ENCODE peak calls at places on chromosomes 13 and 19, in four cellular contexts. N is K562, L is GM12878, V is HL-60. H is an unnamed sample.

GRCh38 chr13:82912564-82912963 is 969.7 kb downstream of the SLITRK1 start:
- DNase-seq in V (no peak), N (no peak), L (no peak), H (no peak)

GRCh38 chr19:20186163-20186562 is 19.1 kb downstream of the ZNF486 start:
- DNase-seq in N (no peak), L (no peak), V (no peak), H (no peak)

GRCh38 chr13:39451860-39452301 is 151.1 kb downstream of the LHFPL6 start:
- DNase-seq in L (no peak), N (no peak), V (peak; percentile 75), H (no peak)

GRCh38 chr13:29702912-29703351 is 107.4 kb upstream of the SLC7A1 start:
- DNase-seq in L (no peak), N (no peak), V (no peak), H (no peak)

GRCh38 chr19:45567609-45568008 is 17.0 kb downstream of the OPA3 start:
- DNase-seq in V (no peak), L (no peak), N (no peak), H (no peak)

GRCh38 chr13:112828082-112828699 is 138.4 kb downstream of the ATP11A start:
- DNase-seq in V (no peak), L (no peak), N (no peak), H (no peak)

GRCh38 chr19:19647037-19647835 is 3.8 kb upstream of the GMIP start:
- DNase-seq in N (no peak), L (no peak), V (no peak), H (no peak)

GRCh38 chr19:39082745-39083598 is 1.2 kb upstream of the ACP7 start:
- DNase-seq in L (no peak), V (no peak), N (no peak), H (no peak)

GRCh38 chr13:112450567-112451240 is 74.5 kb downstream of the SPACA7 start:
- DNase-seq in N (no peak), L (no peak), V (no peak), H (no peak)

GRCh38 chr13:42420304-42420703 is 148.4 kb downstream of the AKAP11 start:
- DNase-seq in L (peak; percentile 68), V (no peak), N (no peak), H (peak; percentile 11)

GRCh38 chr19:36152886-36153525 is 759 bp upstream of the COX7A1 start:
- DNase-seq in N (no peak), V (no peak), L (no peak), H (no peak)
- TF ChIP-seq POLR2AphosphoS5 in N (no peak), V (no peak), L (no peak), H (no peak)

GRCh38 chr19:42189133-42189532 is 28.3 kb downstream of the DEDD2 start:
- DNase-seq in V (no peak), L (no peak), N (no peak), H (no peak)
- TF ChIP-seq SPI1 in V (no peak), L (no peak), N (no peak), H (no peak)

GRCh38 chr19:36151144-36152051 is 849 bp downstream of the COX7A1 start:
- DNase-seq in L (no peak), N (peak; percentile 22), V (no peak), H (no peak)
- TF ChIP-seq POLR2AphosphoS5 in L (no peak), N (no peak), V (no peak), H (no peak)

DNA sequence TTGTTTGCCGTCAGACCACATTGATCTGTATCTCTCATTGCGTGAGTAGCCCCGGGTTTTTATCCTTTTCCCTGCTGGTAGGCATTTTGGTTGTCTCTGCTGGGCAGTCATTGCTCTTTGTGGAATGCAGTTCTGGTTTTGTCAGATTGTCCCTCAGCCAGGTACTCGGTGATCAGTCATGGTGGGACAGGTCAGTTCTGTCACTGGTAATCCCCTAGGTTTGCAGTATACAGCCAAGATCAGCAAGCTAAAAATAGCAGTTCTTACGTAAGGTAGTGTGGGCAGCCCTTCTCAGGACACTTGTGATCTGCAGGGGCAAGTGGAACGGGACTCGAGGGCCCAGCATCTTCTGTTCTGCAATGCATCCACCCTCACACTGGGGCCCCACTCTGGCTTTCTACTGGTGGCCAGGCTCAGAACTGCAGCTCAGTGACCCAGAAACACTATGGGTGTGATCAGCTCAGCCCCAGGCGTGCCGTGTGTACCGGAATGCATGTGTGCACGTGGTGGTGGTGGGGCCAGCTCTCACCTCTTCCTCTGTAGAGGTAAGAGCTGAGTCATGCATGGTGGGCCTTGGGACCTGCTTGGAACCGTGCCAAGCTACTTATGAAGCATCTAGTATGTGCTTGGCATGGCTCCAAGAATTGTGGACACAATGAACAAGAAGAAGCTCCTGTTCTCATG is 6.3 kb downstream of the PLEKHF1 start:
- DNase-seq in L (peak; percentile 88), V (peak; percentile 52), N (peak; percentile 62), H (peak; percentile 64)
- TF ChIP-seq SPI1 in L (peak; percentile 39), V (no peak), N (no peak), H (peak; percentile 27)

DNA sequence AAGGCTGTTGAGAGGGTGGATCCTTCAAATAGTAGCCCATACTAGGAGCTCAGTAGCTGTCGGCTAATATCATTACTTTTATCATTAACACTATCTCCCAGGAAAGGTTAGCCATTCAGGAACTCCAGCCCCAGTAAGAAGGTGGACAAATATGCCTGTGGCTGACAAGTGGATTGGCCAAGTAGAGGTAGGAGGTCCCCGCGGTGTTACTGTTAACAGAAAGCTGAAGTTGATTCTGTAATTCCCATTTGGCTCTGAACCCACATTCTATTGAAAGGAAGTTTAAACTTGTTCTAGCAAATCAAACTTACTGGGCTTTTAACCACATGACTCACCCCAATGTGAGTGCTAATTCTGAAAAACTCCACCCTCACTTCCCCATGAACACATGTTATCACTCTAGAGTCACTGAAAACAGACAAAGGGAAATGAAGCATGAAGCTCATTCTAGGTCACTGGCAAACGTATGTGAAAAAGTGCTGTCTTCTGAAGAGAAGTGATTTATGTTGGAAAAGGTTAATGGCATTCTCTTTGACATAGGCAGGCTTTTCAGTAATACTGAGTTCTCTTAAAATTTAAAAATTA is 273.5 kb downstream of the FGF14 start:
- DNase-seq in V (no peak), L (no peak), N (no peak), H (no peak)
- TF ChIP-seq POLR2AphosphoS5 in V (no peak), L (no peak), N (no peak), H (no peak)

GRCh38 chr13:35489050-35489449 is 12.6 kb upstream of the MAB21L1 start:
- DNase-seq in N (no peak), L (no peak), V (no peak), H (no peak)

GRCh38 chr13:35484384-35484783 is 7.9 kb upstream of the MAB21L1 start:
- DNase-seq in L (no peak), N (no peak), V (no peak), H (no peak)

GRCh38 chr13:35481777-35482176 is 5.3 kb upstream of the MAB21L1 start:
- DNase-seq in V (no peak), L (no peak), N (no peak), H (no peak)

GRCh38 chr13:35479691-35480090 is 3.2 kb upstream of the MAB21L1 start:
- DNase-seq in L (no peak), V (no peak), N (no peak), H (no peak)

DNA sequence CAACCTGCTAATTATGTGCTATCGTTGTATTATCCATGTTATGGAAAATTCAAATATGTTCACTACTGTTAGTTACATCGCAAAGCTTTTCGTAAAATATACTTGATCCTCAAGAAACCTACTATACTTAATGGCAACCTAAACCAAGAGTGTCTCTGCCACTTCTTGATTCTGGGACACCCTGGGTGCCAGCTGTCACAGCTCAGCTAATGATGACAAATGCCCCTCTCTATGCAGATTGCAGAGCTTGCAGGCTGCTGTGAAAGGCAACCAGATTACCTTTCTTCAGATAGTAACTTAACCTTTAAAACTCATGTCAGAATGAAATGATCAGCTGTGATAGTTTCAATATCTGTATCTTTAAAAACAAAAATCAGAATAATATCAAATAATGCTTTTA is 9.0 kb upstream of the MAB21L1 start:
- DNase-seq in V (no peak), L (no peak), N (no peak), H (no peak)
- TF ChIP-seq SPI1 in V (no peak), L (no peak), N (no peak), H (no peak)

GRCh38 chr19:1181606-1182005 is 7.5 kb upstream of the SBNO2 start:
- DNase-seq in V (no peak), L (no peak), N (no peak), H (no peak)

GRCh38 chr19:1182727-1183126 is 8.7 kb upstream of the SBNO2 start:
- DNase-seq in N (no peak), V (no peak), L (no peak), H (no peak)

GRCh38 chr19:1189419-1189818 is 15.4 kb upstream of the SBNO2 start:
- DNase-seq in V (no peak), L (no peak), N (peak; percentile 53), H (no peak)

GRCh38 chr19:1182068-1182467 is 8.0 kb upstream of the SBNO2 start:
- DNase-seq in L (no peak), N (no peak), V (no peak), H (no peak)

DNA sequence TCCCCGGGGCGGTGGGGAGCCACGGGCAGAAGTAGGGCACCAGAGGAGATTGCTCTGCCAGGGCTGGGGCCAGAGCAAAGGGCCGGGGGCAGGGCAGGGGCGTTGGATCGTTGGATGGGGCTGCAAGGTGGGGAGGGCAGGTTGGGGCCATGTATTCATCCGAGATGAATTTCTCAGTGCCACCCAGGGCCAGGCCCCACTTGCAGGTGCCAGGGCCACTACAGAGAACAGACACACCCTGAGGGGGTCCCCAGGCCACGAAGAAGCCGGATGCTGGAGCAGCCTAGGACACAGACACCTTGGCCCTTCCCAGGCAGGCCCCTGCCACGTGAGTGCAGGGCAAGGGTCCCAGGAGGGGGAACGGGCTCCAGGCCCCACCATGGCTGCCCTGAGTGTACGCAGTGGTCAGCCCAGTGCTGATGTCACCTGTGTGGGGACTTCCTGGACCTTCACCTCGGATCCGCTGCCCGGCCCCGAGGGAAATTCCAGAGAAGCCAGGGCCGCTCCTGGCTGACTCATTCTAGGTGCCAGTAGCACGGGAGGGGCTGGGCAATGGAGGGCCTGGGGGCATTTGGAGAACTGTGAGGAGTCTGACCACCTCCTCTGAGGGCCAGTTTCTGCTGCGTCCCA is 9.6 kb upstream of the SBNO2 start:
- DNase-seq in V (no peak), L (peak; percentile 66), N (no peak), H (no peak)
- TF ChIP-seq POLR2AphosphoS5 in V (no peak), L (peak; percentile 34), N (no peak), H (no peak)

DNA sequence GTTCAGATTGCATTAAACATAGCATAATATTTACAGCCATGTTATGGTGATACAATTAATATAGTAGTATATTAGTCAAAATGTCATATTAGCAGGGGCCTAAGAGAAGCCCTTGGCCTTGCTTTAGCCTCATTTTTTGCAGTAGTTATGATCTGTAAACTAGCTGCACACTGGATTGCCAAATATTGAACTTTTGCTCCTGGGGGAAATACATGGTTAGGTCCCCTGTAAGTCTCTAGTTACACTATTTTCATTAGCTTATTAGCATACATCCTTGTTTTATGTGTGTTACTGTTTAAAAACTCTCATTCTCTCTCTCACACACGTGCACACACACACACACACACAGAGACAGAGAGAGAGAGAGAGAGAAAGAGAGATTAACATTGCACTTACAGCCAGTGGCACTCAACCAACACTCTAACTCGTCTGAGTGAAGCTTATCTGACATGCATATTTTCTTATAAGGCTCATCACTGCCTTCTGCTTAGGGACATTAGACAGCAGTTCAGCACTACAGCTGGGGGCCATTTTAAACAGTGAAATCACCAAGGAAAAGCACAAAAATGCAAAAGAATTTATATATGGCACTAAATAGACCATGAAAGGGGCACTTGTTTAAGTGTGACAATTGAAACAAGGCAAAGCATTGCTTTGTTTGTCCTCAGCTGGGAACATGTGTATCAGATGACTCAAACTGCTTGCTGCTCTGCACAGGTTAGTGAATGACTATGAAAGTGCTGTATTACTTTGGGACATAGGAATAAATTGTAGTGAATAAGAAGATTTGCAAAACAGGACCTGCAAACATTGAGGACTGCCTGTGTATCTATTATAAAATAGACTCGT is 278.7 kb downstream of the GPC6 start:
- DNase-seq in N (no peak), L (no peak), V (no peak), H (no peak)
- TF ChIP-seq SPI1 in N (no peak), L (no peak), V (no peak), H (no peak)